ENCODE peak calls at places on chromosome 20, in four cellular contexts. U is stomach, A is HAP-1, V is pancreas. R is an unnamed sample.

GRCh38 chr20:4272225-4272624 is 256.9 kb upstream of the RNF24 start:
- DNase-seq in U (no peak), A (no peak), V (no peak), R (peak; percentile 5)

GRCh38 chr20:8757146-8757545 is 311.7 kb upstream of the PLCB4 start:
- DNase-seq in U (no peak), A (no peak), V (no peak), R (no peak)

GRCh38 chr20:36305602-36306556 is at the start of gene DLGAP4:
- DNase-seq in U (peak; percentile 17), A (no peak), V (peak; percentile 71), R (no peak)

GRCh38 chr20:39069976-39070375 is 107.8 kb downstream of the DHX35 start:
- DNase-seq in U (no peak), A (no peak), V (no peak), R (no peak)

GRCh38 chr20:36432096-36432495 is 109.2 kb upstream of the MYL9 start:
- DNase-seq in U (no peak), A (no peak), V (no peak), R (no peak)

GRCh38 chr20:11676618-11677289 is 240.9 kb upstream of the BTBD3 start:
- DNase-seq in U (no peak), A (peak; percentile 23), V (peak; percentile 82), R (no peak)

GRCh38 chr20:24491043-24491756 is 21.8 kb downstream of the SYNDIG1 start:
- DNase-seq in U (no peak), A (no peak), V (no peak), R (no peak)

GRCh38 chr20:48052492-48052870 is 267.2 kb upstream of the SULF2 start:
- DNase-seq in U (no peak), A (peak; percentile 93), V (no peak), R (no peak)

GRCh38 chr20:8389381-8390368 is 257.6 kb downstream of the PLCB1 start:
- DNase-seq in U (no peak), A (peak; percentile 56), V (no peak), R (no peak)

GRCh38 chr20:884983-885952 is 30.9 kb downstream of the ANGPT4 start:
- DNase-seq in U (no peak), A (no peak), V (no peak), R (no peak)

GRCh38 chr20:60453847-60454246 is 495.6 kb downstream of the CDH26 start:
- DNase-seq in U (no peak), A (no peak), V (no peak), R (no peak)

GRCh38 chr20:341682-342081 is 5.2 kb upstream of the NRSN2 start:
- DNase-seq in U (no peak), A (no peak), V (no peak), R (peak; percentile 83)

GRCh38 chr20:9838035-9838377 is 870 bp downstream of the PAK5 start:
- DNase-seq in U (no peak), A (no peak), V (no peak), R (no peak)

GRCh38 chr20:4491643-4492042 is 230.1 kb upstream of the PRND start:
- DNase-seq in U (no peak), A (no peak), V (no peak), R (no peak)

GRCh38 chr20:47275548-47275947 is 81.0 kb downstream of the ZMYND8 start:
- DNase-seq in U (no peak), A (no peak), V (no peak), R (no peak)

GRCh38 chr20:38298768-38299288 is 5.1 kb upstream of the BPI start:
- DNase-seq in U (peak; percentile 48), A (no peak), V (no peak), R (no peak)

GRCh38 chr20:20530428-20531151 is 162.7 kb downstream of the INSM1 start:
- DNase-seq in U (no peak), A (no peak), V (no peak), R (no peak)

GRCh38 chr20:44038681-44039123 is 124.0 kb downstream of the TOX2 start:
- DNase-seq in U (peak; percentile 21), A (no peak), V (no peak), R (peak; percentile 75)

GRCh38 chr20:58084566-58084965 is 143.9 kb downstream of the ANKRD60 start:
- DNase-seq in U (no peak), A (no peak), V (no peak), R (no peak)

GRCh38 chr20:3728876-3729275 is 3.6 kb upstream of the HSPA12B start:
- DNase-seq in U (no peak), A (no peak), V (no peak), R (no peak)

GRCh38 chr20:18672826-18673225 is 85.0 kb downstream of the DTD1 start:
- DNase-seq in U (no peak), A (no peak), V (no peak), R (no peak)

GRCh38 chr20:39717976-39718375 is 755.8 kb downstream of the DHX35 start:
- DNase-seq in U (no peak), A (no peak), V (no peak), R (no peak)

GRCh38 chr20:48684501-48685041 is 143.2 kb downstream of the PREX1 start:
- DNase-seq in U (peak; percentile 81), A (no peak), V (no peak), R (no peak)

GRCh38 chr20:11919046-11919445 is 1.4 kb downstream of the BTBD3 start:
- DNase-seq in U (peak; percentile 70), A (no peak), V (no peak), R (no peak)

GRCh38 chr20:15379897-15380296 is 1042.5 kb upstream of the FLRT3 start:
- DNase-seq in U (no peak), A (no peak), V (no peak), R (no peak)

GRCh38 chr20:49914310-49915117 is 815 bp downstream of the SPATA2 start:
- DNase-seq in U (no peak), A (no peak), V (peak; percentile 53), R (no peak)

GRCh38 chr20:37856932-37857660 is 45.8 kb upstream of the VSTM2L start:
- DNase-seq in U (no peak), A (no peak), V (no peak), R (no peak)

DNA sequence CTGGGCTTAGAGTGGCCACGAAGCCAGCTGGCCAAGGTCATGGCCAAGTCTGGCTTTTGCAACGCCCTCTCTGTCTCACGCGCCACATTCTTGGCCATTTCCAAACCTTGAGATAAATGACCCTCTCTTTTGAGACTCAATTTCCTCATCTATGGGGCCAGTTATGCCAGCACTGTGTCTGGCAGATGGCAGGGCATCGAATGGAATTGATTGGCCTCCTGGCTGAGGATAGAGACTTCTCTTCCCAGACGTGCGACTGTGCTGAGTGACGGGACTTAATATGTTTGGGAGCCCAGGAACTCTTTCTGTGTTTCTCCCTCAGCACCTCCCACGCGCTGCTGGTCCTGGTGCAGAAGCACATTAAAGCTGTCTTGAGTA is 7.6 kb downstream of the BPIFB2 start:
- DNase-seq in U (no peak), A (no peak), V (no peak), R (peak; percentile 55)
- H3K27me3 ChIP-seq in U (no peaks in the 10 kb centered on the region), A (peaks cover 4% of the 10 kb centered on the region), V (no peaks in the 10 kb centered on the region), R (peaks cover 40% of the 10 kb centered on the region)

GRCh38 chr20:51440589-51440988 is 101.9 kb downstream of the NFATC2 start:
- DNase-seq in U (no peak), A (no peak), V (no peak), R (no peak)
- H3K27me3 ChIP-seq in U (no peaks in the 10 kb centered on the region), A (no peaks in the 10 kb centered on the region), V (no peaks in the 10 kb centered on the region), R (no peaks in the 10 kb centered on the region)

DNA sequence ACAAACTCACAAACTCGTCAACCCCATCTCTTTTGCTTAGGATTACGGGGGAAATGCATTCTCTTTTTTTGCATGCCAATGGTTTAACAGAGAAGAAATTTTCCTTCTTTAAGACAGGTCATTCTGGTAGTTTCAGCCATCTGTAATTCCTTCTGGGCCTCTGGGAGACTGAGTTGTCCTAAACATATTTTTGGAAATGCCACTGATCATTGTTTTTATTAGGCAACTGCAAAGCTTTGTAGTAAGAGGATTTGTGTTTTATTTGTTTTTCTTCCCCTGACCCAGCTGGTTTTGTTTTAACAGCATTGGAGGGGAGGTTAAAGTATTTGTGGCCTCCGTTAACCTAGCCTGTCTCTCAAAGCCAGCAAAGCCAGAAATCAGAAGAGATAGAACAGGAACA is 73.1 kb upstream of the ISM1 start:
- DNase-seq in U (no peak), A (no peak), V (no peak), R (no peak)
- H3K27me3 ChIP-seq in U (no peaks in the 10 kb centered on the region), A (peaks cover 21% of the 10 kb centered on the region), V (no peaks in the 10 kb centered on the region), R (no peaks in the 10 kb centered on the region)

DNA sequence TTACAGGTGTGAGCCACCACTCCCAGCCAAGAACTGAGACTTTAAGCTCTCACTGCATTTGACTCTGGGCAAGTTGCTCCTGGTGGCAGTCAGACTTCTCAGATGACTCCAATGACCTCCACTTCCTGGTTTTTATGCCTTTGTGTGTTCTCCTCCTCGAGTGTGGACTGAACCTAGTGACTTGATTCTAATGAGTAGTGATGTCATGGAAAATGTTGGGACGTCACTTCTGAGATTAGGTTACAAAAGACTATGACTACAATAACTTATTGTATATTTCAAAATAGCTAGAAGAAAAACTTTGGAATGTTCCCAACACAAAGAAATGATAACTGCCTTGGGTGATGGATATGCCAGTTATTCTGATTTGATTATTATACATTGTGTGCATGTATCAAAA is 12.0 kb downstream of the SPINT3 start:
- DNase-seq in U (no peak), A (no peak), V (no peak), R (no peak)
- H3K27me3 ChIP-seq in U (no peaks in the 10 kb centered on the region), A (peaks cover 14% of the 10 kb centered on the region), V (no peaks in the 10 kb centered on the region), R (peaks cover 16% of the 10 kb centered on the region)

DNA sequence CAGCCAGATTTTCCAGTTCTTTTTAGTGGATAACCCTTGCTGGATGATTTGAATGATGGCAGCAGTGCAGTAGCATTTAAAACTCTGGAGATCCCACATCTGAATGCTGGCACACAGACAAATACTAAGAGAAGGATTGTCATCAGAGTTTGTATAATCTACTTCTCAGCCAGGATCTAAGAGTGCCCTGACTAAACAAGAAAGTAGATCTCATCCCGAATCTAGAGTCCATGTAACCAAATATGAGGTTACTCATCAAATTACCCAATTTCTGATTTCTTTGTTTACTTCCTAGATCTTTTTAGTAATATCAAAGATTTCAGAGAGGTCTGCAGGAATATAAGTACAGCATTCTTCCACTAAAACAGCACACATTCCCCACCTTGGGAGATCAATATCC is 7.8 kb downstream of the TMC2 start:
- DNase-seq in U (no peak), A (no peak), V (no peak), R (no peak)
- H3K27me3 ChIP-seq in U (no peaks in the 10 kb centered on the region), A (peaks cover 33% of the 10 kb centered on the region), V (peaks cover 7% of the 10 kb centered on the region), R (peaks cover 53% of the 10 kb centered on the region)